ENCODE peak calls at places on chromosomes 2 and 18, in seven cellular contexts. V is left kidney; N is cardiac muscle cell; A is OCI-LY7; D is fibroblast of mammary gland; S is globus pallidus; E is CD8-positive, alpha-beta memory T cell. T is an unnamed sample.
A peak's percentile ranks its signal among the peaks of the same experiment; 100 is the strongest.

GRCh38 chr2:67772216-67773180 is 290.3 kb downstream of the C1D start:
- DNase-seq in V (peak; percentile 66), N (no peak), A (no peak), D (peak; percentile 39), S (no peak), E (no peak), T (no peak)

GRCh38 chr2:239328306-239329191 is 72.3 kb downstream of the HDAC4 start:
- DNase-seq in V (peak; percentile 87), N (peak; percentile 43), A (no peak), D (peak; percentile 91), S (peak; percentile 56), E (no peak), T (peak; percentile 92)

GRCh38 chr2:135164431-135164830 is 112.3 kb downstream of the RAB3GAP1 start:
- DNase-seq in V (no peak), N (no peak), A (no peak), D (peak; percentile 64), S (no peak), E (no peak), T (no peak)

GRCh38 chr2:126543081-126543480 is 112.9 kb upstream of the GYPC start:
- DNase-seq in V (peak; percentile 13), N (no peak), A (peak; percentile 39), D (peak; percentile 4), S (no peak), E (no peak), T (no peak)

GRCh38 chr2:79855264-79856006 is 342.6 kb downstream of the CTNNA2 start:
- DNase-seq in V (peak; percentile 58), N (peak; percentile 49), A (no peak), D (peak; percentile 7), S (peak; percentile 66), E (no peak), T (no peak)

GRCh38 chr18:41593276-41593675 is 361.8 kb upstream of the PIK3C3 start:
- DNase-seq in V (no peak), N (no peak), A (no peak), D (no peak), S (no peak), E (no peak), T (no peak)

GRCh38 chr2:4673025-4673489 is 969.7 kb downstream of the DCDC2C start:
- DNase-seq in V (peak; percentile 20), N (no peak), A (no peak), D (peak; percentile 1), S (no peak), E (no peak), T (no peak)

GRCh38 chr2:233414273-233414654 is 60.0 kb downstream of the DGKD start:
- DNase-seq in V (no peak), N (no peak), A (no peak), D (no peak), S (no peak), E (no peak), T (no peak)

GRCh38 chr18:45106331-45106774 is 425.7 kb downstream of the SETBP1 start:
- DNase-seq in V (no peak), N (no peak), A (peak; percentile 76), D (peak; percentile 51), S (peak; percentile 7), E (no peak), T (no peak)

T was measured in coronary artery.